ENCODE peak calls at places on chromosomes 13 and 19, in six cellular contexts. A, C, T, J, L and N are unnamed samples.

GRCh38 chr13:48178126-48178525 is 54.9 kb upstream of the ITM2B start:
- DNase-seq in T (no peak), J (no peak), L (no peak), A (no peak), C (no peak), N (no peak)

GRCh38 chr19:47280183-47280797 is 5.6 kb downstream of the INAFM1 start:
- DNase-seq in A (no peak), J (peak; percentile 87), C (no peak), L (no peak), T (no peak), N (peak; percentile 37)

GRCh38 chr19:8552810-8553209 is 24.4 kb downstream of the MYO1F start:
- DNase-seq in A (peak; percentile 37), J (peak; percentile 52), L (no peak), C (no peak), T (no peak), N (peak; percentile 63)

GRCh38 chr13:31918707-31919106 is 112.9 kb upstream of the FRY start:
- DNase-seq in T (no peak), A (peak; percentile 70), C (no peak), J (no peak), L (no peak), N (peak; percentile 66)

GRCh38 chr19:57068921-57069697 is 50.7 kb upstream of the USP29 start:
- DNase-seq in J (peak; percentile 14), C (no peak), T (no peak), L (no peak), A (peak; percentile 57), N (peak; percentile 48)

GRCh38 chr13:101415358-101416174 is 742 bp downstream of the NALCN start:
- DNase-seq in T (no peak), L (no peak), A (peak; percentile 55), C (no peak), J (peak; percentile 16), N (peak; percentile 50)

GRCh38 chr13:107373551-107373950 is 805.6 kb upstream of the ARGLU1 start:
- DNase-seq in C (no peak), T (no peak), J (no peak), L (peak; percentile 62), A (peak; percentile 51), N (peak; percentile 58)

GRCh38 chr13:44244288-44244687 is 129.3 kb upstream of the SERP2 start:
- DNase-seq in L (no peak), J (no peak), T (no peak), C (no peak), A (peak; percentile 5), N (no peak)

GRCh38 chr19:53094749-53095575 is 8.3 kb downstream of the ZNF160 start:
- DNase-seq in L (no peak), C (no peak), T (no peak), A (no peak), J (peak; percentile 83), N (no peak)

GRCh38 chr19:41192574-41193419 is at the start of gene CYP2S1:
- DNase-seq in C (no peak), A (no peak), J (peak; percentile 78), T (no peak), L (no peak), N (no peak)

GRCh38 chr19:10343495-10343894 is 4.1 kb upstream of the ICAM3 start:
- DNase-seq in L (no peak), C (no peak), A (no peak), T (no peak), J (no peak), N (no peak)

GRCh38 chr13:114072421-114072820 is 60.0 kb downstream of the RASA3 start:
- DNase-seq in A (no peak), C (no peak), T (no peak), L (no peak), J (no peak), N (no peak)

GRCh38 chr13:42328672-42329071 is 56.7 kb downstream of the AKAP11 start:
- DNase-seq in T (no peak), C (no peak), A (no peak), L (no peak), J (no peak), N (no peak)

GRCh38 chr13:110574161-110574560 is 12.6 kb upstream of the RAB20 start:
- DNase-seq in T (no peak), A (no peak), C (no peak), J (no peak), L (no peak), N (no peak)

GRCh38 chr19:18443831-18444230 is 5.9 kb upstream of the ISYNA1 start:
- DNase-seq in L (no peak), C (no peak), A (no peak), T (no peak), J (no peak), N (no peak)

GRCh38 chr13:59790626-59791025 is 373.1 kb downstream of the DIAPH3 start:
- DNase-seq in A (no peak), T (no peak), C (no peak), L (no peak), J (no peak), N (no peak)